ENCODE peak calls at places on chromosomes 3 and 15, in four cellular contexts. One of them, this sample, is unnamed.

GRCh38 chr3:59265566-59265965 is 215.7 kb upstream of the CFAP20DC start:
- DNase-seq in stimulated activated CD4-positive, alpha-beta T cell treated with anti-CD3 and anti-CD28 coated beads, Interleukin-1b, Interleukin-23, amount 100 ng/mL, for 48 hours: no peak
- DNase-seq in stromal cell of bone marrow: no peak
- DNase-seq in AG08395: no peak
- DNase-seq in this sample: no peak

GRCh38 chr3:131772278-131772893 is 262.4 kb downstream of the CPNE4 start:
- DNase-seq in stimulated activated CD4-positive, alpha-beta T cell treated with anti-CD3 and anti-CD28 coated beads, Interleukin-1b, Interleukin-23, amount 100 ng/mL, for 48 hours: no peak
- DNase-seq in stromal cell of bone marrow: no peak
- DNase-seq in AG08395: no peak
- DNase-seq in this sample: no peak

GRCh38 chr15:58903232-58903631 is 30.2 kb downstream of the SLTM start:
- DNase-seq in stimulated activated CD4-positive, alpha-beta T cell treated with anti-CD3 and anti-CD28 coated beads, Interleukin-1b, Interleukin-23, amount 100 ng/mL, for 48 hours: no peak
- DNase-seq in stromal cell of bone marrow: peak
- DNase-seq in AG08395: no peak
- DNase-seq in this sample: no peak

GRCh38 chr3:46922426-46922825 is 44.9 kb downstream of the PTH1R start:
- DNase-seq in stimulated activated CD4-positive, alpha-beta T cell treated with anti-CD3 and anti-CD28 coated beads, Interleukin-1b, Interleukin-23, amount 100 ng/mL, for 48 hours: no peak
- DNase-seq in stromal cell of bone marrow: no peak
- DNase-seq in AG08395: no peak
- DNase-seq in this sample: no peak

GRCh38 chr3:55330756-55331155 is 156.3 kb downstream of the WNT5A start:
- DNase-seq in stimulated activated CD4-positive, alpha-beta T cell treated with anti-CD3 and anti-CD28 coated beads, Interleukin-1b, Interleukin-23, amount 100 ng/mL, for 48 hours: no peak
- DNase-seq in stromal cell of bone marrow: no peak
- DNase-seq in AG08395: no peak
- DNase-seq in this sample: no peak

GRCh38 chr3:126026277-126026751 is 57.3 kb downstream of the ROPN1B start:
- DNase-seq in stimulated activated CD4-positive, alpha-beta T cell treated with anti-CD3 and anti-CD28 coated beads, Interleukin-1b, Interleukin-23, amount 100 ng/mL, for 48 hours: no peak
- DNase-seq in stromal cell of bone marrow: no peak
- DNase-seq in AG08395: no peak
- DNase-seq in this sample: no peak

GRCh38 chr3:11306815-11307589 is 34.8 kb downstream of the ATG7 start:
- DNase-seq in stimulated activated CD4-positive, alpha-beta T cell treated with anti-CD3 and anti-CD28 coated beads, Interleukin-1b, Interleukin-23, amount 100 ng/mL, for 48 hours: peak
- DNase-seq in stromal cell of bone marrow: no peak
- DNase-seq in AG08395: no peak
- DNase-seq in this sample: peak

GRCh38 chr3:190618349-190619030 is 104.6 kb downstream of the IL1RAP start:
- DNase-seq in stimulated activated CD4-positive, alpha-beta T cell treated with anti-CD3 and anti-CD28 coated beads, Interleukin-1b, Interleukin-23, amount 100 ng/mL, for 48 hours: no peak
- DNase-seq in stromal cell of bone marrow: no peak
- DNase-seq in AG08395: no peak
- DNase-seq in this sample: no peak

GRCh38 chr3:179732661-179733348 is 80.0 kb downstream of the USP13 start:
- DNase-seq in stimulated activated CD4-positive, alpha-beta T cell treated with anti-CD3 and anti-CD28 coated beads, Interleukin-1b, Interleukin-23, amount 100 ng/mL, for 48 hours: no peak
- DNase-seq in stromal cell of bone marrow: no peak
- DNase-seq in AG08395: no peak
- DNase-seq in this sample: no peak

GRCh38 chr3:196778755-196779154 is 39.1 kb downstream of the PAK2 start:
- DNase-seq in stimulated activated CD4-positive, alpha-beta T cell treated with anti-CD3 and anti-CD28 coated beads, Interleukin-1b, Interleukin-23, amount 100 ng/mL, for 48 hours: no peak
- DNase-seq in stromal cell of bone marrow: peak
- DNase-seq in AG08395: peak
- DNase-seq in this sample: no peak

GRCh38 chr3:177835008-177835407 is 637.7 kb upstream of the TBL1XR1 start:
- DNase-seq in stimulated activated CD4-positive, alpha-beta T cell treated with anti-CD3 and anti-CD28 coated beads, Interleukin-1b, Interleukin-23, amount 100 ng/mL, for 48 hours: no peak
- DNase-seq in stromal cell of bone marrow: peak
- DNase-seq in AG08395: peak
- DNase-seq in this sample: no peak

GRCh38 chr15:68096099-68096498 is 42.0 kb downstream of the PIAS1 start:
- DNase-seq in stimulated activated CD4-positive, alpha-beta T cell treated with anti-CD3 and anti-CD28 coated beads, Interleukin-1b, Interleukin-23, amount 100 ng/mL, for 48 hours: no peak
- DNase-seq in stromal cell of bone marrow: no peak
- DNase-seq in AG08395: no peak
- DNase-seq in this sample: no peak

GRCh38 chr15:40558952-40559742 is 5.7 kb downstream of the CCDC32 start:
- DNase-seq in stimulated activated CD4-positive, alpha-beta T cell treated with anti-CD3 and anti-CD28 coated beads, Interleukin-1b, Interleukin-23, amount 100 ng/mL, for 48 hours: no peak
- DNase-seq in stromal cell of bone marrow: no peak
- DNase-seq in AG08395: no peak
- DNase-seq in this sample: no peak

GRCh38 chr3:123082370-123083065 is 15.7 kb downstream of the PDIA5 start:
- DNase-seq in stimulated activated CD4-positive, alpha-beta T cell treated with anti-CD3 and anti-CD28 coated beads, Interleukin-1b, Interleukin-23, amount 100 ng/mL, for 48 hours: no peak
- DNase-seq in stromal cell of bone marrow: no peak
- DNase-seq in AG08395: no peak
- DNase-seq in this sample: no peak

GRCh38 chr3:50324351-50325144 is 2.0 kb upstream of the HYAL2 start:
- DNase-seq in stimulated activated CD4-positive, alpha-beta T cell treated with anti-CD3 and anti-CD28 coated beads, Interleukin-1b, Interleukin-23, amount 100 ng/mL, for 48 hours: peak
- DNase-seq in stromal cell of bone marrow: no peak
- DNase-seq in AG08395: peak
- DNase-seq in this sample: peak

GRCh38 chr15:27933562-27933961 is 165.6 kb downstream of the OCA2 start:
- DNase-seq in stimulated activated CD4-positive, alpha-beta T cell treated with anti-CD3 and anti-CD28 coated beads, Interleukin-1b, Interleukin-23, amount 100 ng/mL, for 48 hours: no peak
- DNase-seq in stromal cell of bone marrow: no peak
- DNase-seq in AG08395: no peak
- DNase-seq in this sample: no peak

GRCh38 chr3:54892168-54892567 is 35.7 kb downstream of the LRTM1 start:
- DNase-seq in stimulated activated CD4-positive, alpha-beta T cell treated with anti-CD3 and anti-CD28 coated beads, Interleukin-1b, Interleukin-23, amount 100 ng/mL, for 48 hours: no peak
- DNase-seq in stromal cell of bone marrow: no peak
- DNase-seq in AG08395: no peak
- DNase-seq in this sample: no peak

GRCh38 chr3:27659279-27660021 is 62.7 kb downstream of the EOMES start:
- DNase-seq in stimulated activated CD4-positive, alpha-beta T cell treated with anti-CD3 and anti-CD28 coated beads, Interleukin-1b, Interleukin-23, amount 100 ng/mL, for 48 hours: peak
- DNase-seq in stromal cell of bone marrow: no peak
- DNase-seq in AG08395: peak
- DNase-seq in this sample: peak

GRCh38 chr3:32414527-32415202 is 23.0 kb downstream of the CMTM7 start:
- DNase-seq in stimulated activated CD4-positive, alpha-beta T cell treated with anti-CD3 and anti-CD28 coated beads, Interleukin-1b, Interleukin-23, amount 100 ng/mL, for 48 hours: no peak
- DNase-seq in stromal cell of bone marrow: no peak
- DNase-seq in AG08395: no peak
- DNase-seq in this sample: peak

GRCh38 chr3:71584216-71585061 is 911 bp upstream of the FOXP1 start:
- DNase-seq in stimulated activated CD4-positive, alpha-beta T cell treated with anti-CD3 and anti-CD28 coated beads, Interleukin-1b, Interleukin-23, amount 100 ng/mL, for 48 hours: peak
- DNase-seq in stromal cell of bone marrow: no peak
- DNase-seq in AG08395: no peak
- DNase-seq in this sample: peak

GRCh38 chr15:60485365-60485764 is 6.4 kb upstream of the ICE2 start:
- DNase-seq in stimulated activated CD4-positive, alpha-beta T cell treated with anti-CD3 and anti-CD28 coated beads, Interleukin-1b, Interleukin-23, amount 100 ng/mL, for 48 hours: no peak
- DNase-seq in stromal cell of bone marrow: no peak
- DNase-seq in AG08395: no peak
- DNase-seq in this sample: no peak

GRCh38 chr3:175208316-175208715 is 349.2 kb downstream of the NAALADL2 start:
- DNase-seq in stimulated activated CD4-positive, alpha-beta T cell treated with anti-CD3 and anti-CD28 coated beads, Interleukin-1b, Interleukin-23, amount 100 ng/mL, for 48 hours: no peak
- DNase-seq in stromal cell of bone marrow: no peak
- DNase-seq in AG08395: no peak
- DNase-seq in this sample: no peak

GRCh38 chr3:184336484-184337230 is 743 bp upstream of the FAM131A start:
- DNase-seq in stimulated activated CD4-positive, alpha-beta T cell treated with anti-CD3 and anti-CD28 coated beads, Interleukin-1b, Interleukin-23, amount 100 ng/mL, for 48 hours: no peak
- DNase-seq in stromal cell of bone marrow: no peak
- DNase-seq in AG08395: peak
- DNase-seq in this sample: no peak

GRCh38 chr15:77525411-77525811 is 104.7 kb downstream of the HMG20A start:
- DNase-seq in stimulated activated CD4-positive, alpha-beta T cell treated with anti-CD3 and anti-CD28 coated beads, Interleukin-1b, Interleukin-23, amount 100 ng/mL, for 48 hours: no peak
- DNase-seq in stromal cell of bone marrow: no peak
- DNase-seq in AG08395: no peak
- DNase-seq in this sample: no peak

GRCh38 chr3:42803800-42804112 is 534 bp downstream of the HIGD1A start:
- DNase-seq in stimulated activated CD4-positive, alpha-beta T cell treated with anti-CD3 and anti-CD28 coated beads, Interleukin-1b, Interleukin-23, amount 100 ng/mL, for 48 hours: peak
- DNase-seq in stromal cell of bone marrow: no peak
- DNase-seq in AG08395: peak
- DNase-seq in this sample: peak

GRCh38 chr3:139325551-139325950 is 18.3 kb upstream of the MRPS22 start:
- DNase-seq in stimulated activated CD4-positive, alpha-beta T cell treated with anti-CD3 and anti-CD28 coated beads, Interleukin-1b, Interleukin-23, amount 100 ng/mL, for 48 hours: no peak
- DNase-seq in stromal cell of bone marrow: no peak
- DNase-seq in AG08395: no peak
- DNase-seq in this sample: no peak

GRCh38 chr3:126053949-126054569 is 29.9 kb downstream of the SLC41A3 start:
- DNase-seq in stimulated activated CD4-positive, alpha-beta T cell treated with anti-CD3 and anti-CD28 coated beads, Interleukin-1b, Interleukin-23, amount 100 ng/mL, for 48 hours: no peak
- DNase-seq in stromal cell of bone marrow: no peak
- DNase-seq in AG08395: no peak
- DNase-seq in this sample: no peak

GRCh38 chr3:190514163-190515153 is 573 bp downstream of the IL1RAP start:
- DNase-seq in stimulated activated CD4-positive, alpha-beta T cell treated with anti-CD3 and anti-CD28 coated beads, Interleukin-1b, Interleukin-23, amount 100 ng/mL, for 48 hours: peak
- DNase-seq in stromal cell of bone marrow: no peak
- DNase-seq in AG08395: peak
- DNase-seq in this sample: peak

GRCh38 chr3:172203522-172204258 is 164.3 kb downstream of the FNDC3B start:
- DNase-seq in stimulated activated CD4-positive, alpha-beta T cell treated with anti-CD3 and anti-CD28 coated beads, Interleukin-1b, Interleukin-23, amount 100 ng/mL, for 48 hours: no peak
- DNase-seq in stromal cell of bone marrow: no peak
- DNase-seq in AG08395: no peak
- DNase-seq in this sample: no peak

GRCh38 chr3:169041677-169042171 is 621.8 kb downstream of the MECOM start:
- DNase-seq in stimulated activated CD4-positive, alpha-beta T cell treated with anti-CD3 and anti-CD28 coated beads, Interleukin-1b, Interleukin-23, amount 100 ng/mL, for 48 hours: no peak
- DNase-seq in stromal cell of bone marrow: peak
- DNase-seq in AG08395: peak
- DNase-seq in this sample: no peak

GRCh38 chr3:45211466-45212094 is 14.5 kb downstream of the TMEM158 start:
- DNase-seq in stimulated activated CD4-positive, alpha-beta T cell treated with anti-CD3 and anti-CD28 coated beads, Interleukin-1b, Interleukin-23, amount 100 ng/mL, for 48 hours: no peak
- DNase-seq in stromal cell of bone marrow: peak
- DNase-seq in AG08395: peak
- DNase-seq in this sample: no peak